ENCODE peak calls at places on chromosomes 11 and 22, in ten cellular contexts. One of them, this sample, is unnamed.

GRCh38 chr11:46237248-46238077 is 40.0 kb upstream of the CREB3L1 start:
- DNase-seq in stomach: peak; percentile 42
- DNase-seq in lower leg skin: peak; percentile 53
- DNase-seq in retinal pigment epithelial cell: no peak
- DNase-seq in transverse colon: peak; percentile 46
- DNase-seq in uterus: peak; percentile 83
- DNase-seq in pancreas: peak; percentile 38
- DNase-seq in choroid plexus epithelial cell: peak; percentile 83
- DNase-seq in thyroid gland: peak; percentile 39
- DNase-seq in right atrium auricular region: peak; percentile 83
- DNase-seq in this sample: no peak

GRCh38 chr11:85595285-85595884 is 31.8 kb downstream of the DLG2 start:
- DNase-seq in thyroid gland: no peak
- DNase-seq in lower leg skin: no peak
- DNase-seq in uterus: no peak
- DNase-seq in right atrium auricular region: no peak
- DNase-seq in retinal pigment epithelial cell: no peak
- DNase-seq in stomach: no peak
- DNase-seq in transverse colon: no peak
- DNase-seq in pancreas: no peak
- DNase-seq in choroid plexus epithelial cell: peak; percentile 74
- DNase-seq in this sample: peak; percentile 17

GRCh38 chr22:29769723-29770321 is 2.7 kb downstream of the UQCR10 start:
- DNase-seq in choroid plexus epithelial cell: no peak
- DNase-seq in retinal pigment epithelial cell: no peak
- DNase-seq in uterus: no peak
- DNase-seq in transverse colon: no peak
- DNase-seq in stomach: no peak
- DNase-seq in lower leg skin: no peak
- DNase-seq in right atrium auricular region: no peak
- DNase-seq in thyroid gland: no peak
- DNase-seq in pancreas: no peak
- DNase-seq in this sample: no peak

GRCh38 chr11:134739136-134739535 is 327.1 kb upstream of the B3GAT1 start:
- DNase-seq in thyroid gland: no peak
- DNase-seq in choroid plexus epithelial cell: no peak
- DNase-seq in uterus: no peak
- DNase-seq in retinal pigment epithelial cell: no peak
- DNase-seq in pancreas: no peak
- DNase-seq in stomach: no peak
- DNase-seq in right atrium auricular region: no peak
- DNase-seq in lower leg skin: no peak
- DNase-seq in transverse colon: no peak
- DNase-seq in this sample: no peak

GRCh38 chr11:131912127-131912526 is 541.7 kb downstream of the NTM start:
- DNase-seq in retinal pigment epithelial cell: no peak
- DNase-seq in lower leg skin: no peak
- DNase-seq in uterus: no peak
- DNase-seq in transverse colon: no peak
- DNase-seq in stomach: no peak
- DNase-seq in right atrium auricular region: no peak
- DNase-seq in pancreas: no peak
- DNase-seq in choroid plexus epithelial cell: no peak
- DNase-seq in thyroid gland: no peak
- DNase-seq in this sample: no peak

GRCh38 chr11:120908521-120909181 is 115.3 kb upstream of the TBCEL start:
- DNase-seq in choroid plexus epithelial cell: peak; percentile 17
- DNase-seq in stomach: no peak
- DNase-seq in retinal pigment epithelial cell: no peak
- DNase-seq in thyroid gland: no peak
- DNase-seq in lower leg skin: no peak
- DNase-seq in uterus: no peak
- DNase-seq in pancreas: no peak
- DNase-seq in right atrium auricular region: no peak
- DNase-seq in transverse colon: no peak
- DNase-seq in this sample: no peak

GRCh38 chr11:61488651-61489291 is 19.8 kb upstream of the LRRC10B start:
- DNase-seq in uterus: peak; percentile 39
- DNase-seq in choroid plexus epithelial cell: peak; percentile 38
- DNase-seq in right atrium auricular region: no peak
- DNase-seq in transverse colon: peak; percentile 77
- DNase-seq in lower leg skin: no peak
- DNase-seq in thyroid gland: peak; percentile 90
- DNase-seq in stomach: peak; percentile 74
- DNase-seq in retinal pigment epithelial cell: peak; percentile 41
- DNase-seq in pancreas: peak; percentile 72
- DNase-seq in this sample: peak; percentile 93

GRCh38 chr11:74086242-74086884 is 77.5 kb upstream of the UCP3 start:
- DNase-seq in choroid plexus epithelial cell: peak; percentile 63
- DNase-seq in retinal pigment epithelial cell: no peak
- DNase-seq in uterus: no peak
- DNase-seq in stomach: no peak
- DNase-seq in pancreas: no peak
- DNase-seq in transverse colon: no peak
- DNase-seq in right atrium auricular region: no peak
- DNase-seq in lower leg skin: no peak
- DNase-seq in thyroid gland: no peak
- DNase-seq in this sample: peak; percentile 84

GRCh38 chr11:90310210-90310609 is 87.4 kb upstream of the CHORDC1 start:
- DNase-seq in choroid plexus epithelial cell: no peak
- DNase-seq in uterus: no peak
- DNase-seq in pancreas: no peak
- DNase-seq in stomach: no peak
- DNase-seq in thyroid gland: no peak
- DNase-seq in transverse colon: no peak
- DNase-seq in right atrium auricular region: no peak
- DNase-seq in retinal pigment epithelial cell: no peak
- DNase-seq in lower leg skin: no peak
- DNase-seq in this sample: no peak

GRCh38 chr11:128207861-128208321 is 379.5 kb downstream of the ETS1 start:
- DNase-seq in transverse colon: no peak
- DNase-seq in right atrium auricular region: no peak
- DNase-seq in lower leg skin: no peak
- DNase-seq in stomach: no peak
- DNase-seq in pancreas: no peak
- DNase-seq in retinal pigment epithelial cell: peak; percentile 62
- DNase-seq in thyroid gland: no peak
- DNase-seq in choroid plexus epithelial cell: peak; percentile 95
- DNase-seq in uterus: no peak
- DNase-seq in this sample: no peak

GRCh38 chr11:83051760-83052671 is 19.7 kb downstream of the RAB30 start:
- DNase-seq in pancreas: peak; percentile 63
- DNase-seq in retinal pigment epithelial cell: peak; percentile 40
- DNase-seq in thyroid gland: peak; percentile 56
- DNase-seq in choroid plexus epithelial cell: peak; percentile 94
- DNase-seq in uterus: no peak
- DNase-seq in transverse colon: no peak
- DNase-seq in lower leg skin: peak; percentile 51
- DNase-seq in stomach: no peak
- DNase-seq in right atrium auricular region: no peak
- DNase-seq in this sample: peak; percentile 82

GRCh38 chr11:78564037-78564888 is 10.4 kb downstream of the NARS2 start:
- DNase-seq in retinal pigment epithelial cell: no peak
- DNase-seq in transverse colon: peak; percentile 23
- DNase-seq in pancreas: peak; percentile 36
- DNase-seq in uterus: peak; percentile 61
- DNase-seq in stomach: no peak
- DNase-seq in right atrium auricular region: no peak
- DNase-seq in lower leg skin: peak; percentile 57
- DNase-seq in thyroid gland: peak; percentile 5
- DNase-seq in choroid plexus epithelial cell: peak; percentile 84
- DNase-seq in this sample: peak; percentile 45

GRCh38 chr11:118211006-118211405 is 13.8 kb downstream of the JAML start:
- DNase-seq in lower leg skin: no peak
- DNase-seq in thyroid gland: no peak
- DNase-seq in retinal pigment epithelial cell: no peak
- DNase-seq in stomach: no peak
- DNase-seq in right atrium auricular region: no peak
- DNase-seq in choroid plexus epithelial cell: no peak
- DNase-seq in uterus: no peak
- DNase-seq in transverse colon: no peak
- DNase-seq in pancreas: no peak
- DNase-seq in this sample: no peak
- H3K4me3 ChIP-seq in lower leg skin: no peak overlapping the region
- H3K4me3 ChIP-seq in thyroid gland: no peak overlapping the region
- H3K4me3 ChIP-seq in retinal pigment epithelial cell: no peak overlapping the region
- H3K4me3 ChIP-seq in stomach: no peak overlapping the region
- H3K4me3 ChIP-seq in right atrium auricular region: no peak overlapping the region
- H3K4me3 ChIP-seq in choroid plexus epithelial cell: no peak overlapping the region
- H3K4me3 ChIP-seq in uterus: no peak overlapping the region
- H3K4me3 ChIP-seq in transverse colon: no peak overlapping the region
- H3K4me3 ChIP-seq in pancreas: no peak overlapping the region
- H3K4me3 ChIP-seq in this sample: no peak overlapping the region

GRCh38 chr11:93704237-93704636 is 37.1 kb downstream of the TAF1D start:
- DNase-seq in thyroid gland: no peak
- DNase-seq in uterus: no peak
- DNase-seq in lower leg skin: no peak
- DNase-seq in right atrium auricular region: no peak
- DNase-seq in retinal pigment epithelial cell: no peak
- DNase-seq in choroid plexus epithelial cell: no peak
- DNase-seq in stomach: no peak
- DNase-seq in transverse colon: no peak
- DNase-seq in pancreas: no peak
- DNase-seq in this sample: no peak
- TF ChIP-seq CTCF in thyroid gland: no peak
- TF ChIP-seq CTCF in uterus: no peak
- TF ChIP-seq CTCF in lower leg skin: no peak
- TF ChIP-seq CTCF in right atrium auricular region: no peak
- TF ChIP-seq CTCF in retinal pigment epithelial cell: peak; percentile 12
- TF ChIP-seq CTCF in choroid plexus epithelial cell: no peak
- TF ChIP-seq CTCF in stomach: no peak
- TF ChIP-seq CTCF in transverse colon: no peak
- TF ChIP-seq CTCF in pancreas: no peak
- TF ChIP-seq CTCF in this sample: no peak

GRCh38 chr11:117315285-117316196 is 515 bp downstream of the BACE1 start:
- DNase-seq in stomach: no peak
- DNase-seq in thyroid gland: peak; percentile 14
- DNase-seq in right atrium auricular region: no peak
- DNase-seq in lower leg skin: no peak
- DNase-seq in transverse colon: no peak
- DNase-seq in uterus: no peak
- DNase-seq in pancreas: peak; percentile 39
- DNase-seq in choroid plexus epithelial cell: no peak
- DNase-seq in retinal pigment epithelial cell: no peak
- DNase-seq in this sample: no peak

GRCh38 chr11:117313103-117313502 is 3.0 kb downstream of the BACE1 start:
- DNase-seq in pancreas: no peak
- DNase-seq in uterus: no peak
- DNase-seq in right atrium auricular region: no peak
- DNase-seq in thyroid gland: no peak
- DNase-seq in stomach: no peak
- DNase-seq in lower leg skin: no peak
- DNase-seq in transverse colon: no peak
- DNase-seq in retinal pigment epithelial cell: no peak
- DNase-seq in choroid plexus epithelial cell: no peak
- DNase-seq in this sample: no peak

GRCh38 chr11:117314840-117315239 is 1.2 kb downstream of the BACE1 start:
- DNase-seq in choroid plexus epithelial cell: no peak
- DNase-seq in lower leg skin: no peak
- DNase-seq in thyroid gland: no peak
- DNase-seq in pancreas: no peak
- DNase-seq in transverse colon: no peak
- DNase-seq in retinal pigment epithelial cell: no peak
- DNase-seq in uterus: no peak
- DNase-seq in stomach: no peak
- DNase-seq in right atrium auricular region: no peak
- DNase-seq in this sample: no peak

GRCh38 chr11:117316197-117316961 is at the start of gene BACE1:
- DNase-seq in uterus: peak; percentile 85
- DNase-seq in lower leg skin: peak; percentile 66
- DNase-seq in transverse colon: peak; percentile 68
- DNase-seq in right atrium auricular region: peak; percentile 84
- DNase-seq in choroid plexus epithelial cell: peak; percentile 82
- DNase-seq in stomach: peak; percentile 77
- DNase-seq in retinal pigment epithelial cell: peak; percentile 43
- DNase-seq in pancreas: peak; percentile 89
- DNase-seq in thyroid gland: peak; percentile 77
- DNase-seq in this sample: peak; percentile 25

DNA sequence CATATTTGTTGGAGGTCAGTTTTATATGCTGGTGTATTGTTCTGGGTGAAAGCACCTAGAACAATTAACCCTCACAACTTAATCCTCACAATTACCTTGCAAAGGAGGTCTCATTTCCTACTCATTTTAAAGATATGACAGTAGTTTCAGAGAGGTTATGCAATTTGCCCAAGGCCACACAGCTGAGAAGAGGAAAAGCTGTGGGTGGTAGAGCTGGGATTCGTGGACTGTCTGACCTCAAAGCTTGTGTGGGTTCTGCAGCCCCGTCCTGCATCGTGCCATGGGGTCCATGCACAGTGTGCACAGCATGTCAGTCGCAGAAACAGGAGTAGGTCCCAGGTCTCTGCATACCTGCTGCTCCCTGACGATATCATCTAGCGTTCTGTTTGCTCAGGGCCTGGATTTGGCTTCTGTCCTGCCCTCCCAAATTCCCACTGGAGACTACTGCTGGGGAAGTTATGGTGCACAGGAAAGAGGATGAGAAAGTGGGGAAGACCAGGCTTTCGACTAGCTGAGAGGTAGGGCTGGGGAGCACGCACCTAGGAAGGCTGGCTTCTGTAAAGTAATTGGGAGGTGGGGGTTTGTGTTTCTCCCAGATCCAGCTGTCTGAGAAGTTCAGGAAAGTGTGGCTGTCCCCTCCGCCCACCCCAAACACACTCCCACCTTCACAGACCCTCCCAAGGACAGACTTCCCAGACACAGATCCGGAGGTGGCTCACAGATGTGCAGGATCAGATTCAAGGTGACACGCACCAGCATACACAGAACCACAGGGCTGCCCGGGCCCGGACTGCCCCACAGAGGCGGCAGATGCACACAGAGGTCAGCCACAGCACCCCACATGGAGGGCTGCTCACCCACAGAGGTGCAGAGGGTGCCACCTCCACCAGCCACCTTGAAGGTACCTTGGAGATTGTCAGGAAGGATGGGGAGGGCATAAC is 2.0 kb downstream of the BACE1 start:
- DNase-seq in transverse colon: no peak
- DNase-seq in pancreas: no peak
- DNase-seq in thyroid gland: no peak
- DNase-seq in uterus: no peak
- DNase-seq in lower leg skin: no peak
- DNase-seq in stomach: no peak
- DNase-seq in right atrium auricular region: no peak
- DNase-seq in retinal pigment epithelial cell: no peak
- DNase-seq in choroid plexus epithelial cell: no peak
- DNase-seq in this sample: peak; percentile 6
- H3K4me3 ChIP-seq in transverse colon: peak overlapping the region; percentile 76
- H3K4me3 ChIP-seq in pancreas: peak overlapping the region; percentile 90
- H3K4me3 ChIP-seq in thyroid gland: no peak overlapping the region
- H3K4me3 ChIP-seq in uterus: no peak overlapping the region
- H3K4me3 ChIP-seq in lower leg skin: no peak overlapping the region
- H3K4me3 ChIP-seq in stomach: peak overlapping the region; percentile 91
- H3K4me3 ChIP-seq in right atrium auricular region: peak overlapping the region; percentile 84
- H3K4me3 ChIP-seq in retinal pigment epithelial cell: peak overlapping the region; percentile 72
- H3K4me3 ChIP-seq in choroid plexus epithelial cell: peak overlapping the region; percentile 78
- H3K4me3 ChIP-seq in this sample: no peak overlapping the region

GRCh38 chr22:31106001-31106571 is 1.3 kb downstream of the SELENOM start:
- DNase-seq in right atrium auricular region: no peak
- DNase-seq in pancreas: no peak
- DNase-seq in retinal pigment epithelial cell: no peak
- DNase-seq in transverse colon: no peak
- DNase-seq in thyroid gland: no peak
- DNase-seq in stomach: no peak
- DNase-seq in lower leg skin: no peak
- DNase-seq in uterus: peak; percentile 61
- DNase-seq in choroid plexus epithelial cell: no peak
- DNase-seq in this sample: no peak
- TF ChIP-seq CTCF in right atrium auricular region: no peak
- TF ChIP-seq CTCF in pancreas: no peak
- TF ChIP-seq CTCF in retinal pigment epithelial cell: peak; percentile 25
- TF ChIP-seq CTCF in transverse colon: no peak
- TF ChIP-seq CTCF in thyroid gland: no peak
- TF ChIP-seq CTCF in stomach: no peak
- TF ChIP-seq CTCF in lower leg skin: no peak
- TF ChIP-seq CTCF in uterus: peak; percentile 22
- TF ChIP-seq CTCF in choroid plexus epithelial cell: peak; percentile 20
- TF ChIP-seq CTCF in this sample: no peak